ENCODE peak calls at places on chromosomes 6 and 20, in six cellular contexts. T is DMS153; W is fibroblast of pulmonary artery; C is foreskin fibroblast; G is stimulated activated CD4-positive, alpha-beta T cell treated with anti-CD3 and anti-CD28 coated beads, Interleukin-4, amount 100 ng/mL, for 4 hours; X is mesothelial cell of epicardium. Q is an unnamed sample.

GRCh38 chr20:32685541-32686529 is 12.1 kb upstream of the C20orf203 start:
- DNase-seq in T (peak), W (peak), C (peak), G (no peak), X (peak), Q (no peak)

GRCh38 chr20:48679603-48680002 is 148.2 kb downstream of the PREX1 start:
- DNase-seq in T (no peak), W (no peak), C (no peak), G (no peak), X (no peak), Q (no peak)

GRCh38 chr6:151413372-151414145 is 22.2 kb upstream of the ZBTB2 start:
- DNase-seq in T (no peak), W (no peak), C (no peak), G (peak), X (no peak), Q (no peak)

GRCh38 chr6:17385660-17386059 is 7.7 kb upstream of the CAP2 start:
- DNase-seq in T (no peak), W (peak), C (no peak), G (no peak), X (no peak), Q (no peak)

GRCh38 chr20:62854121-62854520 is 7.5 kb downstream of the TCFL5 start:
- DNase-seq in T (no peak), W (no peak), C (no peak), G (no peak), X (no peak), Q (no peak)

GRCh38 chr20:7214081-7214740 is 446.7 kb downstream of the BMP2 start:
- DNase-seq in T (no peak), W (no peak), C (no peak), G (no peak), X (no peak), Q (no peak)

GRCh38 chr6:10237284-10238043 is 177.4 kb downstream of the TFAP2A start:
- DNase-seq in T (no peak), W (no peak), C (no peak), G (no peak), X (no peak), Q (no peak)

GRCh38 chr20:23625236-23625964 is 12.4 kb downstream of the CST3 start:
- DNase-seq in T (no peak), W (peak), C (no peak), G (no peak), X (no peak), Q (no peak)

GRCh38 chr6:15987569-15987968 is 141.3 kb upstream of the MYLIP start:
- DNase-seq in T (peak), W (peak), C (no peak), G (no peak), X (no peak), Q (no peak)

GRCh38 chr6:37324131-37325033 is 29.4 kb upstream of the RNF8 start:
- DNase-seq in T (no peak), W (peak), C (peak), G (peak), X (no peak), Q (no peak)

GRCh38 chr6:33172307-33173227 is 19.7 kb downstream of the COL11A2 start:
- DNase-seq in T (no peak), W (peak), C (peak), G (no peak), X (no peak), Q (no peak)

GRCh38 chr6:33455051-33455450 is 675 bp downstream of the ZBTB9 start:
- DNase-seq in T (no peak), W (no peak), C (no peak), G (no peak), X (no peak), Q (no peak)

GRCh38 chr6:119966484-119966883 is 616.9 kb upstream of the MAN1A1 start:
- DNase-seq in T (no peak), W (no peak), C (no peak), G (no peak), X (no peak), Q (peak)

GRCh38 chr6:106250997-106251396 is 74.6 kb downstream of the ATG5 start:
- DNase-seq in T (no peak), W (no peak), C (no peak), G (no peak), X (no peak), Q (no peak)

GRCh38 chr20:61387204-61387958 is 135.3 kb downstream of the CDH4 start:
- DNase-seq in T (no peak), W (peak), C (peak), G (no peak), X (peak), Q (peak)

GRCh38 chr20:38985603-38986170 is 23.5 kb downstream of the DHX35 start:
- DNase-seq in T (no peak), W (peak), C (peak), G (no peak), X (no peak), Q (no peak)

GRCh38 chr6:13615802-13616140 is 636 bp downstream of the NOL7 start:
- DNase-seq in T (no peak), W (peak), C (peak), G (peak), X (peak), Q (peak)

GRCh38 chr20:25247100-25247665 is 702 bp upstream of the PYGB start:
- DNase-seq in T (peak), W (peak), C (peak), G (no peak), X (peak), Q (no peak)

GRCh38 chr6:147700436-147701209 is 192.1 kb downstream of the SAMD5 start:
- DNase-seq in T (no peak), W (no peak), C (peak), G (no peak), X (no peak), Q (no peak)

GRCh38 chr6:96304997-96305396 is 216.6 kb upstream of the UFL1 start:
- DNase-seq in T (peak), W (no peak), C (no peak), G (no peak), X (no peak), Q (no peak)

GRCh38 chr20:13292486-13292885 is 71.4 kb downstream of the ISM1 start:
- DNase-seq in T (no peak), W (no peak), C (no peak), G (no peak), X (no peak), Q (no peak)

GRCh38 chr20:33666293-33667244 is at the start of gene ACTL10:
- DNase-seq in T (peak), W (peak), C (peak), G (peak), X (peak), Q (peak)

GRCh38 chr6:129112591-129112990 is 229.7 kb downstream of the LAMA2 start:
- DNase-seq in T (no peak), W (peak), C (no peak), G (no peak), X (no peak), Q (no peak)

GRCh38 chr20:17617212-17617867 is 47.5 kb downstream of the DSTN start:
- DNase-seq in T (no peak), W (peak), C (no peak), G (peak), X (peak), Q (peak)

GRCh38 chr6:36777806-36778205 is 61.4 kb downstream of the CPNE5 start:
- DNase-seq in T (no peak), W (no peak), C (no peak), G (no peak), X (no peak), Q (no peak)

GRCh38 chr20:61534346-61534745 is 282.3 kb downstream of the CDH4 start:
- DNase-seq in T (no peak), W (no peak), C (no peak), G (no peak), X (no peak), Q (no peak)

GRCh38 chr6:4577406-4577805 is 198.8 kb upstream of the CDYL start:
- DNase-seq in T (no peak), W (peak), C (peak), G (no peak), X (no peak), Q (no peak)

GRCh38 chr6:79152269-79152737 is 74.2 kb upstream of the PHIP start:
- DNase-seq in T (no peak), W (no peak), C (no peak), G (no peak), X (no peak), Q (no peak)

GRCh38 chr20:59684685-59685212 is 80.4 kb downstream of the PHACTR3 start:
- DNase-seq in T (no peak), W (no peak), C (no peak), G (no peak), X (no peak), Q (no peak)

GRCh38 chr6:88177961-88178464 is 11.9 kb upstream of the CNR1 start:
- DNase-seq in T (no peak), W (peak), C (no peak), G (no peak), X (no peak), Q (no peak)

GRCh38 chr6:100475554-100476325 is 11.0 kb upstream of the SIM1 start:
- DNase-seq in T (no peak), W (no peak), C (no peak), G (no peak), X (no peak), Q (no peak)

GRCh38 chr6:112037783-112038216 is 16.1 kb upstream of the CCN6 start:
- DNase-seq in T (no peak), W (peak), C (peak), G (peak), X (no peak), Q (no peak)

Q was measured in activated T-cell treated with anti-CD3 and anti-CD28 coated beads for 48 hours.